ENCODE peak calls at places on chromosomes 16 and 17, in four cellular contexts. R, P, K and S are unnamed samples.

GRCh38 chr17:17694229-17695081 is 13.2 kb downstream of the RAI1 start:
- DNase-seq in R (no peak), P (no peak), K (peak), S (peak)

GRCh38 chr17:47785538-47786123 is 36.0 kb downstream of the OSBPL7 start:
- DNase-seq in R (no peak), P (no peak), K (peak), S (no peak)

GRCh38 chr16:76287466-76287865 is 10.3 kb downstream of the CNTNAP4 start:
- DNase-seq in R (no peak), P (no peak), K (no peak), S (no peak)

GRCh38 chr17:49928826-49929475 is 40.0 kb upstream of the DLX4 start:
- DNase-seq in R (no peak), P (no peak), K (no peak), S (no peak)

GRCh38 chr17:183021-183420 is 1.6 kb upstream of the DOC2B start:
- DNase-seq in R (no peak), P (no peak), K (no peak), S (no peak)

GRCh38 chr17:50766222-50767023 is 895 bp downstream of the ANKRD40CL start:
- DNase-seq in R (no peak), P (no peak), K (no peak), S (no peak)

GRCh38 chr17:38867179-38867994 is 2.5 kb upstream of the LASP1 start:
- DNase-seq in R (peak), P (no peak), K (no peak), S (no peak)

GRCh38 chr17:45908460-45908859 is 14.1 kb downstream of the MAPT start:
- DNase-seq in R (no peak), P (no peak), K (no peak), S (no peak)

GRCh38 chr17:1617620-1618174 is 10.9 kb downstream of the SLC43A2 start:
- DNase-seq in R (no peak), P (no peak), K (peak), S (no peak)

GRCh38 chr16:72112906-72113615 is 19.4 kb downstream of the DHX38 start:
- DNase-seq in R (no peak), P (no peak), K (no peak), S (no peak)

GRCh38 chr17:56431736-56432135 is 161.8 kb upstream of the NOG start:
- DNase-seq in R (no peak), P (no peak), K (no peak), S (no peak)

GRCh38 chr17:56436142-56436541 is 157.4 kb upstream of the NOG start:
- DNase-seq in R (no peak), P (no peak), K (no peak), S (no peak)

GRCh38 chr17:56432443-56432842 is 161.1 kb upstream of the NOG start:
- DNase-seq in R (no peak), P (no peak), K (no peak), S (no peak)

GRCh38 chr17:56440391-56440790 is 153.1 kb upstream of the NOG start:
- DNase-seq in R (no peak), P (no peak), K (no peak), S (no peak)

DNA sequence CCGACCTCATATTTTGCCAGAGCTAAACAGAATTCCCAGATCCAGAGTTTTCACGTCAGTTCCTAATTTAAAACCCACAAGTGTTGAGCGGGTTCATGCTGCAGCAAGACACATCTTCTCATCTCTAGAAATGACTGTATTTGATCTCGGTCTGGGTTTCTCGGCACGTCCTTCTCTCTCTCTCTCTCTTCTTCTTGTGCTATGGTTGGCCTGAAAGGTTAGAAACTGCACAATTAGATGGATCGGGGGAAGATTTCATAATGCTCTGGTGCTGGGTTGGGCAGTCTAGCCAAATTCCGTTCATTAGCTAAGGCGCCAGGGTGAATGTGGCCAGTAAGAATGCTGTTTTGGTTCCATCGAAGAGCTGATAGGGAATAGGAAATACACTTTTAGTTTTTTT is 158.9 kb upstream of the NOG start:
- DNase-seq in R (no peak), P (no peak), K (no peak), S (no peak)
- TF ChIP-seq SPI1 in R (no peak), P (no peak), K (no peak), S (no peak)

GRCh38 chr16:1486551-1487390 is 2.0 kb downstream of the PTX4 start:
- DNase-seq in R (no peak), P (peak), K (no peak), S (no peak)
- TF ChIP-seq SPI1 in R (no peak), P (no peak), K (no peak), S (no peak)

GRCh38 chr17:59711936-59712335 is 4.5 kb downstream of the VMP1 start:
- DNase-seq in R (no peak), P (no peak), K (no peak), S (no peak)
- TF ChIP-seq SPI1 in R (no peak), P (no peak), K (no peak), S (no peak)

DNA sequence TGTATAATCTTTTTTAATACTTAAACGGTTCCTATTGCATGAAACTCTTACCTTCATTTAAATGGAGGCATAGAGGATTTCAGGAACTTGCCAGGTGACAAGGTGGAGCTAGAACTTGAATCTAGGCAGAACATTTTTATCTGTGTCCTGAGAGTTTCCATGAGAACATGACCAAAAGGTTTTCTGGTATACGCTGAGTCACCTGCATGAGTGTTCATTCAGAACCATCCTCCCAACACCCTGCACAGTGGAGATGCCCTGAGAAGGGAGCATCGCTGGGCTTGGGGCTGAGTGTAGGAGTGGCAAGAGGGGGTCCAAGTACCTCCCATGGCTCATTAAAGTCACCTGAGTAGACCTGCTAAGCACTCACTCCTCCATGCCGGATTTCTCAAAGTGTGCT is 169.7 kb upstream of the CACNG5 start:
- DNase-seq in R (no peak), P (no peak), K (no peak), S (no peak)
- TF ChIP-seq SPI1 in R (no peak), P (no peak), K (no peak), S (no peak)